ENCODE peak calls at places on chromosomes 5 and 9, in six cellular contexts. One of them, this sample, is unnamed. For H3K9me3, the result is how much of the 10 kb centered on the place peaks cover.

GRCh38 chr9:18105996-18106595 is 367.9 kb upstream of the ADAMTSL1 start:
- DNase-seq in psoas muscle: no peak
- DNase-seq in aorta: no peak
- DNase-seq in iPS DF 6.9: no peak
- DNase-seq in lung: no peak
- DNase-seq in IMR-90: no peak
- DNase-seq in this sample: no peak

GRCh38 chr9:104429147-104429546 is 74.9 kb upstream of the OR13F1 start:
- DNase-seq in lung: no peak
- DNase-seq in aorta: no peak
- DNase-seq in IMR-90: no peak
- DNase-seq in psoas muscle: no peak
- DNase-seq in iPS DF 6.9: no peak
- DNase-seq in this sample: no peak

GRCh38 chr5:22539756-22540155 is 313.4 kb downstream of the CDH12 start:
- DNase-seq in IMR-90: no peak
- DNase-seq in lung: no peak
- DNase-seq in psoas muscle: no peak
- DNase-seq in iPS DF 6.9: no peak
- DNase-seq in aorta: no peak
- DNase-seq in this sample: no peak

GRCh38 chr9:73824671-73825070 is 672.5 kb upstream of the RORB start:
- DNase-seq in iPS DF 6.9: peak
- DNase-seq in lung: no peak
- DNase-seq in aorta: no peak
- DNase-seq in IMR-90: no peak
- DNase-seq in psoas muscle: no peak
- DNase-seq in this sample: no peak

GRCh38 chr5:93930098-93930497 is 188.7 kb upstream of the POU5F2 start:
- DNase-seq in aorta: no peak
- DNase-seq in lung: no peak
- DNase-seq in psoas muscle: no peak
- DNase-seq in iPS DF 6.9: no peak
- DNase-seq in IMR-90: no peak
- DNase-seq in this sample: no peak

GRCh38 chr9:7976167-7976755 is 176.7 kb upstream of the DMAC1 start:
- DNase-seq in psoas muscle: no peak
- DNase-seq in IMR-90: no peak
- DNase-seq in aorta: no peak
- DNase-seq in lung: no peak
- DNase-seq in iPS DF 6.9: no peak
- DNase-seq in this sample: peak

GRCh38 chr9:91179237-91180138 is 182.2 kb downstream of the AUH start:
- DNase-seq in psoas muscle: no peak
- DNase-seq in aorta: no peak
- DNase-seq in iPS DF 6.9: no peak
- DNase-seq in IMR-90: peak
- DNase-seq in lung: peak
- DNase-seq in this sample: no peak

GRCh38 chr5:142618125-142618524 is 67.8 kb downstream of the FGF1 start:
- DNase-seq in aorta: no peak
- DNase-seq in IMR-90: peak
- DNase-seq in lung: no peak
- DNase-seq in iPS DF 6.9: no peak
- DNase-seq in psoas muscle: no peak
- DNase-seq in this sample: no peak

GRCh38 chr9:97900738-97901565 is 21.3 kb downstream of the TRMO start:
- DNase-seq in lung: no peak
- DNase-seq in IMR-90: peak
- DNase-seq in psoas muscle: no peak
- DNase-seq in aorta: no peak
- DNase-seq in iPS DF 6.9: no peak
- DNase-seq in this sample: no peak

GRCh38 chr5:90849939-90850338 is 291.3 kb downstream of the ADGRV1 start:
- DNase-seq in lung: no peak
- DNase-seq in psoas muscle: no peak
- DNase-seq in IMR-90: no peak
- DNase-seq in iPS DF 6.9: no peak
- DNase-seq in aorta: no peak
- DNase-seq in this sample: no peak

GRCh38 chr9:127921592-127922120 is 4.8 kb upstream of the ST6GALNAC4 start:
- DNase-seq in aorta: peak
- DNase-seq in iPS DF 6.9: no peak
- DNase-seq in psoas muscle: peak
- DNase-seq in lung: peak
- DNase-seq in IMR-90: no peak
- DNase-seq in this sample: peak

DNA sequence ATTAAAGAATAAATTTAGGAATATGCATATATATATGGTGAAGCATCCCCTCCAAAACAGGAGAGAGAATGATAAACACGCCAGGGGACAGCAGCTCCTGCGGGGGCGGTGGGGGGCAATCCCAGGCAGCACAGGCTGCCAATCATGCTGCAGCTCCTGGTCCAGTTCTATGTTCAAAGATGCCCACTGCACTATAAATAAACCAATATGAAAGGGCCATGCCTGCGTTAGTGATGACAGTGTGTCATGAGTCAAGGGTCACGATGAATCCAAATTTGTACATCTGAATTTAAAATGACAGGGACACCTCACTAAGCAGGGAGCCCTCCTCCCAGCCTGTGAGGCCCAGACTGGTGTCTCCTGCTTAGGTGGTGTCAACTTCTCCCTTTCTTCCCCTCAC is 154.0 kb downstream of the MED27 start:
- DNase-seq in iPS DF 6.9: no peak
- DNase-seq in aorta: no peak
- DNase-seq in psoas muscle: no peak
- DNase-seq in lung: no peak
- DNase-seq in IMR-90: no peak
- DNase-seq in this sample: no peak
- H3K27ac ChIP-seq in iPS DF 6.9: no peak
- H3K27ac ChIP-seq in aorta: no peak
- H3K27ac ChIP-seq in psoas muscle: no peak
- H3K27ac ChIP-seq in lung: no peak
- H3K27ac ChIP-seq in IMR-90: no peak
- H3K27ac ChIP-seq in this sample: no peak

DNA sequence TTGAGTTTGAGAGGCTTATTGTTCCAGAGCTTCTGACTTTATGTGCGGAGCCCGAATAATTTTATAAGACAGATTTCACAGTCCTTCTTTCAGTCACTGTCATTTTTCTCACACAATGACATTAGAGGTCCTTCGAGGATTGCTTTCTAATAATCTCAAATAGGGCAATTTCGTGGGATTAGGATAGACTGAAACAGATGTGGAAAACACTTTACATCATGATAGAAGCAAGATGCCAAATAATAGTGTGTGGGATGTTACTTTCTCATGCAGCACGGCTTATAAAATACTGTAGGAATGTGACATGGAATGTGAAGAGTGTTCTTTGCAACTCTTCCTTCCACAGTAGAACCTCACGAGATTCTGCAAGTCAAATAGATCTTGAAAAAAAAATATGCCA is 451.3 kb downstream of the SEMA5A start:
- DNase-seq in iPS DF 6.9: no peak
- DNase-seq in aorta: no peak
- DNase-seq in psoas muscle: no peak
- DNase-seq in IMR-90: peak
- DNase-seq in lung: no peak
- DNase-seq in this sample: no peak
- H3K9me3 ChIP-seq in iPS DF 6.9: under half
- H3K9me3 ChIP-seq in aorta: under half
- H3K9me3 ChIP-seq in psoas muscle: under half
- H3K9me3 ChIP-seq in IMR-90: under half
- H3K9me3 ChIP-seq in lung: under half
- H3K9me3 ChIP-seq in this sample: under half

GRCh38 chr5:57642066-57642465 is 159.5 kb upstream of the ACTBL2 start:
- DNase-seq in psoas muscle: no peak
- DNase-seq in IMR-90: no peak
- DNase-seq in lung: no peak
- DNase-seq in iPS DF 6.9: no peak
- DNase-seq in aorta: no peak
- DNase-seq in this sample: no peak

GRCh38 chr5:57642698-57643097 is 160.1 kb upstream of the ACTBL2 start:
- DNase-seq in IMR-90: no peak
- DNase-seq in aorta: no peak
- DNase-seq in iPS DF 6.9: no peak
- DNase-seq in psoas muscle: no peak
- DNase-seq in lung: no peak
- DNase-seq in this sample: no peak
- H3K27ac ChIP-seq in IMR-90: no peak
- H3K27ac ChIP-seq in aorta: no peak
- H3K27ac ChIP-seq in iPS DF 6.9: no peak
- H3K27ac ChIP-seq in psoas muscle: no peak
- H3K27ac ChIP-seq in lung: no peak
- H3K27ac ChIP-seq in this sample: no peak

GRCh38 chr9:137352511-137353222 is 50.6 kb upstream of the NRARP start:
- DNase-seq in lung: no peak
- DNase-seq in IMR-90: no peak
- DNase-seq in aorta: no peak
- DNase-seq in iPS DF 6.9: no peak
- DNase-seq in psoas muscle: no peak
- DNase-seq in this sample: no peak

GRCh38 chr9:137353223-137354152 is 51.4 kb upstream of the NRARP start:
- DNase-seq in lung: peak
- DNase-seq in psoas muscle: peak
- DNase-seq in aorta: no peak
- DNase-seq in IMR-90: no peak
- DNase-seq in iPS DF 6.9: no peak
- DNase-seq in this sample: no peak

GRCh38 chr9:137350696-137351584 is 48.9 kb upstream of the NRARP start:
- DNase-seq in lung: no peak
- DNase-seq in psoas muscle: no peak
- DNase-seq in IMR-90: no peak
- DNase-seq in aorta: no peak
- DNase-seq in iPS DF 6.9: no peak
- DNase-seq in this sample: no peak

GRCh38 chr9:137354153-137354844 is 52.2 kb upstream of the NRARP start:
- DNase-seq in psoas muscle: no peak
- DNase-seq in IMR-90: no peak
- DNase-seq in aorta: no peak
- DNase-seq in lung: no peak
- DNase-seq in iPS DF 6.9: no peak
- DNase-seq in this sample: no peak

GRCh38 chr9:137351781-137352501 is 49.9 kb upstream of the NRARP start:
- DNase-seq in aorta: no peak
- DNase-seq in lung: no peak
- DNase-seq in iPS DF 6.9: no peak
- DNase-seq in psoas muscle: no peak
- DNase-seq in IMR-90: no peak
- DNase-seq in this sample: no peak
- H3K9me3 ChIP-seq in aorta: under half
- H3K9me3 ChIP-seq in lung: under half
- H3K9me3 ChIP-seq in iPS DF 6.9: under half
- H3K9me3 ChIP-seq in psoas muscle: under half
- H3K9me3 ChIP-seq in IMR-90: under half
- H3K9me3 ChIP-seq in this sample: under half

DNA sequence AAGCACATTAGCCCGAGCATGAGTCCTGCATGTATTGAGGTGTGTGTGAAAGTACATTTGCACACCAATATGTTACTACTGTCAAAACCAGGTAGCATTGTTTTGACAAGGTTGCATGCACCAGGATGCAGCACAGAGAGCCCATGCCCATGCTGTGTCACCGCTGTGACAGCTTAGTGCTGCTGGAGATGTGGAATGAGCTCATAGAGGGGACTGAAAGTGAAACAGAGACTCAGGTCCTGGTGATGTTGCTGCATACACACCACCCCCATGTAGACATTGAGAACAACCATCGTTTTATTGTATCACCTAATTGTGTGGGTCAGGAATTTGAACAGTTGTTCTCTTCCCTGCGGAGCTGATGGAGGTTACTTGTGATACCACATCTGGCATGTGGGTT is 53.0 kb downstream of the GADD45G start:
- DNase-seq in iPS DF 6.9: no peak
- DNase-seq in aorta: no peak
- DNase-seq in lung: no peak
- DNase-seq in IMR-90: no peak
- DNase-seq in psoas muscle: no peak
- DNase-seq in this sample: no peak
- H3K27ac ChIP-seq in iPS DF 6.9: no peak
- H3K27ac ChIP-seq in aorta: no peak
- H3K27ac ChIP-seq in lung: no peak
- H3K27ac ChIP-seq in IMR-90: no peak
- H3K27ac ChIP-seq in psoas muscle: no peak
- H3K27ac ChIP-seq in this sample: no peak

GRCh38 chr5:29054694-29055093 is 2016.3 kb upstream of the CDH9 start:
- DNase-seq in IMR-90: no peak
- DNase-seq in lung: no peak
- DNase-seq in psoas muscle: no peak
- DNase-seq in aorta: no peak
- DNase-seq in iPS DF 6.9: no peak
- DNase-seq in this sample: no peak

GRCh38 chr5:29051509-29051908 is 2013.1 kb upstream of the CDH9 start:
- DNase-seq in aorta: no peak
- DNase-seq in IMR-90: no peak
- DNase-seq in psoas muscle: no peak
- DNase-seq in lung: no peak
- DNase-seq in iPS DF 6.9: no peak
- DNase-seq in this sample: no peak

GRCh38 chr5:29054282-29054681 is 2015.9 kb upstream of the CDH9 start:
- DNase-seq in IMR-90: no peak
- DNase-seq in iPS DF 6.9: no peak
- DNase-seq in psoas muscle: no peak
- DNase-seq in aorta: no peak
- DNase-seq in lung: no peak
- DNase-seq in this sample: no peak
- H3K9me3 ChIP-seq in IMR-90: under half
- H3K9me3 ChIP-seq in iPS DF 6.9: under half
- H3K9me3 ChIP-seq in psoas muscle: under half
- H3K9me3 ChIP-seq in aorta: under half
- H3K9me3 ChIP-seq in lung: under half
- H3K9me3 ChIP-seq in this sample: under half

GRCh38 chr5:176413709-176414191 is 2.6 kb downstream of the CLTB start:
- DNase-seq in psoas muscle: no peak
- DNase-seq in IMR-90: no peak
- DNase-seq in iPS DF 6.9: no peak
- DNase-seq in aorta: no peak
- DNase-seq in lung: no peak
- DNase-seq in this sample: no peak

GRCh38 chr5:176416965-176417364 is 626 bp upstream of the CLTB start:
- DNase-seq in lung: no peak
- DNase-seq in IMR-90: no peak
- DNase-seq in aorta: no peak
- DNase-seq in psoas muscle: no peak
- DNase-seq in iPS DF 6.9: no peak
- DNase-seq in this sample: no peak

GRCh38 chr5:176416123-176416924 is at the start of gene CLTB:
- DNase-seq in lung: peak
- DNase-seq in psoas muscle: peak
- DNase-seq in IMR-90: peak
- DNase-seq in aorta: peak
- DNase-seq in iPS DF 6.9: peak
- DNase-seq in this sample: peak

GRCh38 chr5:176414704-176415103 is 1.6 kb downstream of the CLTB start:
- DNase-seq in iPS DF 6.9: no peak
- DNase-seq in aorta: no peak
- DNase-seq in psoas muscle: no peak
- DNase-seq in lung: no peak
- DNase-seq in IMR-90: no peak
- DNase-seq in this sample: no peak

GRCh38 chr5:176415240-176416122 is 858 bp downstream of the CLTB start:
- DNase-seq in iPS DF 6.9: no peak
- DNase-seq in psoas muscle: peak
- DNase-seq in lung: peak
- DNase-seq in aorta: peak
- DNase-seq in IMR-90: peak
- DNase-seq in this sample: no peak
- H3K27ac ChIP-seq in iPS DF 6.9: no peak
- H3K27ac ChIP-seq in psoas muscle: peak
- H3K27ac ChIP-seq in lung: peak
- H3K27ac ChIP-seq in aorta: peak
- H3K27ac ChIP-seq in IMR-90: peak
- H3K27ac ChIP-seq in this sample: peak